ENCODE peak calls at places on chromosomes 4 and X, in four cellular contexts. U, Y, K and V are unnamed samples.

GRCh38 chrX:26050099-26050498 is 88.0 kb upstream of the MAGEB18 start:
- DNase-seq in U (no peak), Y (no peak), K (no peak), V (no peak)

GRCh38 chr4:143186634-143187033 is 1.9 kb downstream of the USP38 start:
- DNase-seq in U (peak), Y (no peak), K (no peak), V (no peak)

GRCh38 chr4:6180841-6181631 is 19.3 kb downstream of the JAKMIP1 start:
- DNase-seq in U (no peak), Y (peak), K (no peak), V (no peak)

GRCh38 chrX:151703487-151703886 is 8.2 kb downstream of the PRRG3 start:
- DNase-seq in U (no peak), Y (no peak), K (no peak), V (no peak)

GRCh38 chr4:184668511-184669114 is 19.1 kb downstream of the PRIMPOL start:
- DNase-seq in U (no peak), Y (no peak), K (no peak), V (no peak)

GRCh38 chr4:44725166-44725565 is 1.2 kb downstream of the GNPDA2 start:
- DNase-seq in U (no peak), Y (no peak), K (no peak), V (no peak)

GRCh38 chr4:38867478-38868054 is at the start of gene FAM114A1:
- DNase-seq in U (peak), Y (no peak), K (no peak), V (no peak)

GRCh38 chrX:153723351-153724251 is 586 bp downstream of the BCAP31 start:
- DNase-seq in U (peak), Y (no peak), K (no peak), V (no peak)

GRCh38 chr4:8333726-8334460 is 64.3 kb downstream of the HTRA3 start:
- DNase-seq in U (no peak), Y (no peak), K (no peak), V (no peak)

GRCh38 chr4:75708218-75708691 is 16.1 kb upstream of the USO1 start:
- DNase-seq in U (peak), Y (no peak), K (no peak), V (no peak)

GRCh38 chrX:21735753-21736127 is 22.2 kb downstream of the SMPX start:
- DNase-seq in U (no peak), Y (no peak), K (no peak), V (no peak)

GRCh38 chr4:76857010-76857409 is 40.9 kb downstream of the SOWAHB start:
- DNase-seq in U (no peak), Y (no peak), K (no peak), V (no peak)

GRCh38 chrX:67780694-67781109 is 236.9 kb downstream of the AR start:
- DNase-seq in U (no peak), Y (no peak), K (no peak), V (no peak)

GRCh38 chr4:158121203-158121586 is 51.6 kb downstream of the GASK1B start:
- DNase-seq in U (peak), Y (no peak), K (no peak), V (no peak)

GRCh38 chr4:38030023-38030422 is 69.8 kb downstream of the PTTG2 start:
- DNase-seq in U (no peak), Y (no peak), K (no peak), V (no peak)

GRCh38 chr4:44118971-44119680 is 329.5 kb downstream of the KCTD8 start:
- DNase-seq in U (no peak), Y (no peak), K (no peak), V (no peak)

GRCh38 chr4:109738104-109738872 is 8.4 kb upstream of the PLA2G12A start:
- DNase-seq in U (no peak), Y (no peak), K (no peak), V (no peak)

GRCh38 chrX:70476934-70477733 is 32.5 kb downstream of the DLG3 start:
- DNase-seq in U (no peak), Y (no peak), K (peak), V (no peak)

GRCh38 chr4:40933272-40934053 is 183.7 kb downstream of the NSUN7 start:
- DNase-seq in U (no peak), Y (no peak), K (no peak), V (no peak)

GRCh38 chrX:150348365-150348764 is 14.8 kb upstream of the MAMLD1 start:
- DNase-seq in U (no peak), Y (no peak), K (peak), V (peak)

GRCh38 chr4:1276984-1277383 is 12.7 kb upstream of the MAEA start:
- DNase-seq in U (no peak), Y (no peak), K (no peak), V (no peak)

GRCh38 chr4:59956366-59956765 is 1243.8 kb upstream of the ADGRL3 start:
- DNase-seq in U (no peak), Y (no peak), K (no peak), V (no peak)
- TF ChIP-seq SUZ12 in U (no peak), Y (no peak), K (no peak), V (no peak)

GRCh38 chr4:113499166-113499565 is 262.4 kb downstream of the CAMK2D start:
- DNase-seq in U (peak), Y (no peak), K (no peak), V (no peak)

GRCh38 chr4:113496698-113497097 is 264.8 kb downstream of the CAMK2D start:
- DNase-seq in U (no peak), Y (no peak), K (no peak), V (no peak)

GRCh38 chr4:113497154-113497553 is 264.4 kb downstream of the CAMK2D start:
- DNase-seq in U (no peak), Y (no peak), K (no peak), V (no peak)

GRCh38 chr4:113499696-113500095 is 261.8 kb downstream of the CAMK2D start:
- DNase-seq in U (peak), Y (no peak), K (no peak), V (no peak)

DNA sequence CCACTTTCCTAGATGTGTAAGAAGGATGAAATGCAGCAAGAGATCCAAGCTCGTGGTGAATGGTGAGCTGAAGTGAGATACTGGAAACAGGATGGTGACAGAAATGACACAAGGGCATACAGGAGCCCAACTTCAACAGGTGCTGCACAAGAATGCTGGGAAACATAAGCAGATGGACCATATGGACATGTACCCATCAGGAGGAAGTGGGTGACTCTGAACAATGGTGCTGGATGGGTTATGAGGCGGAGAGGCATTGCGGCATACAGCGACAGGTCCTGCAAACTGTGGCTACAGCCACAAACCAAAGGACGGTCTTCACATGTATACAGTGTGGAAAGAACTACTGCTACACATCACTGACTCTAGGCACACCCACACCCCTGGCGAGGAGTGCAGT is 265.7 kb downstream of the CAMK2D start:
- DNase-seq in U (no peak), Y (no peak), K (no peak), V (no peak)
- H3K9ac ChIP-seq in U (no peak), Y (no peak), K (no peak), V (no peak)

DNA sequence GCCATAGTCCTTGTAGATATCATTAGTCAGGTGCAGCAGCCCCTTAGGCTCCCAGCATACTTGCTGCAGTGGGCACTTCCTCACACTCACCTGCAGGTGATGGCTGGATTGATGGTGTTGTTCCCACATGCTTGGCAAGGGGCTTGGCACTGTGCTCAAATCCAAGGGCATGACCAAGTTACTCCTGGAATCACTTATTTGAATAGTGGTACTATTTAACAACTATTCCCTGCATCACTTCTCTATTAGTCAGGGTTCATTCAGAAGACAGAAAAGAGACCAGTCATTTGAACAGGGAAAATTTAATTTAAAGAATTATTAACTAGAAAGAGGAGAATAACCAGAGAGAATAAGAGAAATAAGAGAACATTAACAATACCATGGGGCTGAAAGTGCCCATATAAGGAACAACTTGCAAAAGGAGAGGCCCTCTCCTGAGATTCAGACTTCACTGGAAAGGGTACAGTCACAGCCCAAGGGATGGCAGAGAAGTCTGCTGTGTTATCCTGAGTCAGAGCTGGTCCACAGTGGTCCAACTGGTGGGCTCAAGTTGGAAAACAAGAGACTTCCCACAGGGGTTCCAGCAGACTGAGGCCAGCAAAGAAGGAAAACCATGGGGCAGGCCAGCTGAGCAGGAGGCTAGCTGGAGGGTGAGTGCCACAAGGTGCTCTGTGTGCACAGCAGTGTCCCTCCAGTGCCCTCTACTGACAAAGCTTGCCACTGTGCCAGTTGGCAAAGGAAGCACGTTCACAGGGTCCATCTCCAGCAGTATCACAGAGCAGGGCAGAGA is 9.8 kb downstream of the SPP1 start:
- DNase-seq in U (peak), Y (no peak), K (no peak), V (peak)
- TF ChIP-seq SUZ12 in U (no peak), Y (no peak), K (no peak), V (no peak)

DNA sequence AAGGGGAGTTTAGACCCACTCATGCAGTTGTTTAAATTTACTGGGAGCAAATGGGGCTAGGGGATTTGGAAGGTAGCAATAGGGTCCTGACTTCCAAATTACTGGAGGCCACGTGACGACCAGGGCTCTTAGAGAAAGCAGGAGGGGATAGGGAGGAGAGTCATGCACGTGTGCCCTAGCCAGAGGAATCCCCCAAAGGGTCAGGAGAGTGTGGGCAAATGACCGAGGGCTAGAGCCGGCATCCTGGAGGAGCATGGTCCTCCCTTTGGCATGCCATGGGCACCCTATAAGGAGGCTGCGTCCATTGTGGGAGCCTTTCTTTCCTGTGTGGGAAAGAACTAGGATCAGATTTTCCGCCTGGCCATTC is 25.5 kb upstream of the GPC4 start:
- DNase-seq in U (no peak), Y (no peak), K (no peak), V (no peak)
- H3K9ac ChIP-seq in U (no peak), Y (no peak), K (peak), V (no peak)

DNA sequence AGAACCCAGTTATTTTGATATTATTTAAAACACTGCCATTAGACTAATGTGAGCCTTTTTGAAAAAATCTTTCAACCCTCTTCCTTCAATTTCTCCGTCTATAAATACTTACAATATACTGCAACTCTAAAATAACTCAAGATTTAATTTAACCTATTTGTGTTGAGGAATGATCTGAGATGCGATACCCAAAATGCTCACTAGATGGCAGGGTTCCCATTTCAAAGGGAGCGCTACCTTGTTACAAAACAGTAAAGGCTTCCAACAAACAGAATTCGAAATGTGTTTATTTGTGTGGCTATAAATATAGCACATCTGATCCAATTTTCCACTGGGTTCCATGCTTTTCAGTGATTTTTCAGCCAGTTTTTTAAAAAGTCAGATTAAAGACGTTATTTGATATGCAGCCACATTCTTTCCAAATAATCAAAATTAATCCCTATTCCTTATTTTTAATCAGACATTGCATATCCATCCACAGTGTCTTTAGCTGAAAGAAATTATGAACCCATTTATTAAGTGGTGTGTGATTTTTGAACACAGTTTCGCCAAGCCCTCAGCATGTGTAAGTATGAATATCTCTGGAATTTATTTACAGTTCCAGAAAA is 667.9 kb upstream of the LCORL start:
- DNase-seq in U (peak), Y (no peak), K (peak), V (peak)
- TF ChIP-seq SUZ12 in U (no peak), Y (no peak), K (no peak), V (no peak)

GRCh38 chr4:95637047-95637600 is 88.4 kb upstream of the UNC5C start:
- DNase-seq in U (no peak), Y (no peak), K (no peak), V (no peak)
- H3K9ac ChIP-seq in U (no peak), Y (no peak), K (no peak), V (no peak)

GRCh38 chrX:112642349-112642748 is 37.4 kb downstream of the LHFPL1 start:
- DNase-seq in U (peak), Y (no peak), K (peak), V (peak)
- TF ChIP-seq SUZ12 in U (no peak), Y (no peak), K (no peak), V (no peak)

GRCh38 chrX:18624599-18624998 is 47.3 kb downstream of the RS1 start:
- DNase-seq in U (no peak), Y (no peak), K (no peak), V (no peak)
- H3K9ac ChIP-seq in U (no peak), Y (no peak), K (no peak), V (no peak)

GRCh38 chr4:152278172-152278504 is 257.8 kb downstream of the FBXW7 start:
- DNase-seq in U (no peak), Y (peak), K (no peak), V (no peak)

GRCh38 chr4:152281822-152282221 is 254.1 kb downstream of the FBXW7 start:
- DNase-seq in U (no peak), Y (no peak), K (no peak), V (no peak)

GRCh38 chr4:152277333-152277732 is 258.6 kb downstream of the FBXW7 start:
- DNase-seq in U (no peak), Y (no peak), K (no peak), V (no peak)

GRCh38 chr4:152281211-152281610 is 254.7 kb downstream of the FBXW7 start:
- DNase-seq in U (no peak), Y (no peak), K (no peak), V (no peak)

GRCh38 chr4:152278505-152279301 is 257.2 kb downstream of the FBXW7 start:
- DNase-seq in U (no peak), Y (peak), K (peak), V (no peak)
- TF ChIP-seq SUZ12 in U (no peak), Y (no peak), K (no peak), V (no peak)